ENCODE peak calls at places on chromosomes 2 and 18, in seven cellular contexts. M is T-helper 17 cell; U is upper lobe of left lung; T is activated CD4-positive, alpha-beta T cell treated with anti-CD3 and anti-CD28 coated beads for 36 hours; G is left cardiac atrium; P is PC-3; A is CD4-positive, alpha-beta T cell. I is an unnamed sample.

GRCh38 chr2:52956115-52956514 is 811.5 kb upstream of the CHAC2 start:
- ATAC-seq in M (no peak), T (no peak), G (no peak), P (no peak), U (no peak), A (no peak), I (no peak)

GRCh38 chr2:181252248-181253148 is 204.7 kb upstream of the ITGA4 start:
- ATAC-seq in U (no peak), A (no peak), T (peak; percentile 55), M (no peak), G (peak; percentile 37), P (no peak), I (no peak)

GRCh38 chr18:63192171-63192884 is 127.2 kb downstream of the BCL2 start:
- ATAC-seq in T (no peak), P (no peak), G (peak; percentile 11), U (no peak), M (no peak), A (no peak), I (peak; percentile 66)

GRCh38 chr2:62495777-62496176 is 10.2 kb downstream of the TMEM17 start:
- ATAC-seq in A (no peak), G (no peak), T (no peak), M (no peak), P (no peak), U (no peak), I (no peak)

GRCh38 chr18:45657357-45658335 is 42.4 kb downstream of the SLC14A2 start:
- ATAC-seq in P (peak; percentile 72), M (peak; percentile 82), A (peak; percentile 82), U (no peak), G (no peak), T (peak; percentile 66), I (no peak)

GRCh38 chr2:59449264-59449663 is 1104.2 kb downstream of the BCL11A start:
- ATAC-seq in G (no peak), U (no peak), P (no peak), A (no peak), M (no peak), T (no peak), I (peak; percentile 66)

GRCh38 chr2:152542995-152543481 is 174.2 kb downstream of the PRPF40A start:
- ATAC-seq in A (no peak), G (no peak), T (no peak), M (no peak), U (peak; percentile 72), P (peak; percentile 95), I (no peak)

GRCh38 chr2:8684421-8684884 is 2.6 kb downstream of the ID2 start:
- ATAC-seq in T (peak; percentile 18), A (peak; percentile 4), P (no peak), G (no peak), M (peak; percentile 9), U (no peak), I (no peak)

GRCh38 chr2:44771510-44771909 is 170.0 kb upstream of the SIX3 start:
- ATAC-seq in P (no peak), U (no peak), A (no peak), M (no peak), G (no peak), T (no peak), I (no peak)